ENCODE peak calls at places on chromosomes 4 and X, in ten cellular contexts. A, E, K, Y, H, C, M, X, T and G are unnamed samples.

GRCh38 chr4:151485541-151486131 is 76.7 kb downstream of the FHIP1A start:
- DNase-seq in E (no peak), M (no peak), Y (no peak), K (no peak), T (no peak), H (no peak), C (no peak), A (no peak), X (no peak), G (no peak)

GRCh38 chr4:19580090-19580489 is 671.6 kb upstream of the SLIT2 start:
- DNase-seq in Y (no peak), H (no peak), M (no peak), E (no peak), X (no peak), A (no peak), T (no peak), C (no peak), K (no peak), G (no peak)

GRCh38 chr4:12393631-12394262 is 965.1 kb upstream of the HS3ST1 start:
- DNase-seq in X (no peak), T (no peak), A (no peak), C (no peak), H (no peak), Y (no peak), E (no peak), K (no peak), M (no peak), G (no peak)

GRCh38 chr4:70505152-70505748 is 13.1 kb upstream of the AMTN start:
- DNase-seq in K (no peak), T (no peak), C (peak; percentile 56), Y (no peak), X (no peak), A (peak; percentile 38), E (peak; percentile 55), H (peak; percentile 60), M (peak; percentile 42), G (no peak)

GRCh38 chr4:86939737-86940141 is 4.9 kb downstream of the AFF1 start:
- DNase-seq in C (no peak), A (no peak), E (peak; percentile 47), K (no peak), Y (peak; percentile 98), T (no peak), X (no peak), M (no peak), H (no peak), G (no peak)

GRCh38 chr4:54090804-54091623 is 8.9 kb upstream of the GSX2 start:
- DNase-seq in C (no peak), Y (no peak), T (no peak), X (no peak), M (no peak), H (peak; percentile 51), K (no peak), E (peak; percentile 50), A (peak; percentile 38), G (no peak)

GRCh38 chrX:101617211-101618191 is at the start of gene ARMCX6:
- DNase-seq in K (peak; percentile 10), M (peak; percentile 40), Y (no peak), C (peak; percentile 69), X (peak; percentile 90), T (peak; percentile 92), A (peak; percentile 50), E (peak; percentile 80), H (peak; percentile 75), G (no peak)

GRCh38 chr4:150006197-150006596 is 72.0 kb upstream of the DCLK2 start:
- DNase-seq in X (no peak), T (no peak), Y (no peak), C (no peak), K (no peak), M (no peak), E (no peak), H (no peak), A (no peak), G (no peak)

GRCh38 chrX:70219938-70220764 is 14.3 kb upstream of the AWAT1 start:
- DNase-seq in X (no peak), E (peak; percentile 25), Y (no peak), T (no peak), A (peak; percentile 80), M (peak; percentile 50), K (no peak), C (peak; percentile 52), H (no peak), G (no peak)

GRCh38 chr4:2413821-2414610 is 4.4 kb downstream of the ZFYVE28 start:
- DNase-seq in M (no peak), K (no peak), T (no peak), X (no peak), H (peak; percentile 38), A (no peak), Y (no peak), C (no peak), E (peak; percentile 87), G (no peak)

GRCh38 chrX:65668362-65669310 is 1.2 kb downstream of the MSN start:
- DNase-seq in X (no peak), H (peak; percentile 30), K (peak; percentile 57), T (peak; percentile 90), M (peak; percentile 29), A (no peak), C (peak; percentile 49), E (peak; percentile 61), Y (peak; percentile 31), G (no peak)

GRCh38 chr4:83151645-83152044 is 37.1 kb upstream of the PLAC8 start:
- DNase-seq in H (no peak), E (no peak), X (no peak), T (no peak), K (peak; percentile 82), A (no peak), Y (no peak), M (no peak), C (no peak), G (no peak)

GRCh38 chr4:69470561-69470960 is 25.1 kb downstream of the UGT2B4 start:
- DNase-seq in E (no peak), C (no peak), A (no peak), M (no peak), K (no peak), Y (no peak), X (no peak), H (no peak), T (no peak), G (no peak)

GRCh38 chr4:89111833-89112563 is 665 bp downstream of the TIGD2 start:
- DNase-seq in H (no peak), K (peak; percentile 35), A (peak; percentile 97), T (no peak), X (no peak), C (no peak), E (peak; percentile 25), Y (no peak), M (no peak), G (no peak)

GRCh38 chr4:107449611-107450369 is 270.2 kb downstream of the PAPSS1 start:
- DNase-seq in C (no peak), T (no peak), M (no peak), H (no peak), A (no peak), E (no peak), Y (no peak), X (no peak), K (no peak), G (no peak)

GRCh38 chr4:23106516-23106915 is 413.8 kb downstream of the GBA3 start:
- DNase-seq in M (no peak), A (no peak), X (no peak), T (no peak), K (no peak), Y (no peak), C (no peak), E (no peak), H (no peak), G (no peak)

GRCh38 chr4:85824166-85824945 is 349.4 kb downstream of the ARHGAP24 start:
- DNase-seq in H (no peak), M (no peak), T (no peak), C (no peak), E (no peak), Y (no peak), A (no peak), K (no peak), X (no peak), G (no peak)

GRCh38 chr4:147578611-147579010 is 38.6 kb upstream of the TMEM184C start:
- DNase-seq in K (no peak), E (no peak), H (no peak), Y (no peak), X (no peak), A (no peak), M (no peak), T (no peak), C (no peak), G (no peak)
- TF ChIP-seq CTCF in K (no peak), E (no peak), H (no peak), Y (no peak), X (no peak), A (no peak), M (no peak), T (no peak), C (no peak), G (no peak)

GRCh38 chr4:77819409-77819835 is 254 bp upstream of the CNOT6L start:
- DNase-seq in H (no peak), Y (no peak), E (no peak), A (no peak), C (no peak), M (no peak), X (no peak), K (no peak), T (no peak), G (no peak)
- TF ChIP-seq POLR2AphosphoS5 in H (no peak), Y (no peak), E (peak; percentile 54), A (no peak), C (no peak), M (no peak), X (no peak), K (no peak), T (peak; percentile 5), G (no peak)

GRCh38 chrX:19343085-19343461 is 654 bp upstream of the PDHA1 start:
- DNase-seq in A (peak; percentile 36), K (no peak), Y (no peak), T (no peak), H (no peak), M (no peak), E (no peak), X (no peak), C (no peak), G (no peak)
- H3K4me3 ChIP-seq in A (peak overlapping the region; percentile 72), K (peak overlapping the region; percentile 31), Y (peak overlapping the region; percentile 38), T (peak overlapping the region; percentile 7), H (peak overlapping the region; percentile 73), M (peak overlapping the region; percentile 40), E (peak overlapping the region; percentile 56), X (peak overlapping the region; percentile 70), C (peak overlapping the region; percentile 67), G (peak overlapping the region; percentile 62)

DNA sequence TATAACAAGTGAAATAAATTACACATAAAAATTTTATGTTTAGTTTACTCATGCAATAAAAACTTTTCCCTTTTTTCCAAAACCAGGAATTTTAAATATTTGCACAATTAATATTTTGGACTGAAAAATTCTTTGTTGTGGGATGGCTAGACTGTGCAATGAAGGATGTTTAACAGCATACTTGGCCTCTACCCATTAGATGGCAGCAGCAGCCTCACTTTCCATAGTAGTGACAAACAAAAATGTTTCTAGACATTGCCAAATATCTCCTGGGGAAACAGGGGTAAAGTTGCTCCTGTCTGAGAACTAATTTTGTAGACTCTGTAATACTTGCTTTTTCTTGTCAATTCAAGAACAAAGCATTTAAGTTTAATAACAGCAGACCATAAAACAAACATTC is 49.8 kb downstream of the SCLT1 start:
- DNase-seq in M (no peak), H (no peak), K (no peak), E (no peak), X (no peak), Y (no peak), A (peak; percentile 7), T (no peak), C (no peak), G (no peak)
- TF ChIP-seq CTCF in M (no peak), H (no peak), K (no peak), E (no peak), X (no peak), Y (peak; percentile 15), A (peak; percentile 38), T (no peak), C (no peak), G (no peak)

GRCh38 chrX:103624111-103624510 is 4.7 kb upstream of the TCEAL1 start:
- DNase-seq in A (no peak), K (no peak), C (no peak), H (no peak), M (no peak), X (no peak), E (no peak), T (no peak), Y (no peak), G (no peak)
- TF ChIP-seq POLR2AphosphoS5 in A (no peak), K (no peak), C (no peak), H (no peak), M (no peak), X (no peak), E (no peak), T (no peak), Y (no peak), G (no peak)